ENCODE peak calls at places on chromosomes 3 and 15, in five cellular contexts. One of them, this sample, is unnamed.
A peak's percentile ranks its signal among the peaks of the same experiment; 100 is the strongest.

GRCh38 chr3:111588527-111588926 is 6.6 kb downstream of the ZBED2 start:
- DNase-seq in IMR-90: peak; percentile 35
- DNase-seq in H9: no peak
- DNase-seq in mesendoderm: no peak
- DNase-seq in mesenchymal stem cell: no peak
- DNase-seq in this sample: no peak

GRCh38 chr3:60081381-60082095 is 1031.7 kb upstream of the CFAP20DC start:
- DNase-seq in mesendoderm: no peak
- DNase-seq in H9: no peak
- DNase-seq in mesenchymal stem cell: no peak
- DNase-seq in IMR-90: no peak
- DNase-seq in this sample: no peak

GRCh38 chr3:20832963-20833362 is 647.0 kb upstream of the SGO1 start:
- DNase-seq in H9: no peak
- DNase-seq in mesendoderm: no peak
- DNase-seq in mesenchymal stem cell: no peak
- DNase-seq in IMR-90: no peak
- DNase-seq in this sample: no peak

GRCh38 chr15:40441736-40442531 is 1.2 kb downstream of the BAHD1 start:
- DNase-seq in mesenchymal stem cell: no peak
- DNase-seq in H9: no peak
- DNase-seq in mesendoderm: no peak
- DNase-seq in IMR-90: no peak
- DNase-seq in this sample: no peak

GRCh38 chr3:74897006-74897405 is 282.5 kb upstream of the CNTN3 start:
- DNase-seq in mesendoderm: peak; percentile 52
- DNase-seq in mesenchymal stem cell: no peak
- DNase-seq in IMR-90: no peak
- DNase-seq in H9: no peak
- DNase-seq in this sample: no peak

GRCh38 chr15:89376441-89376840 is 41.8 kb upstream of the POLG start:
- DNase-seq in mesenchymal stem cell: no peak
- DNase-seq in IMR-90: no peak
- DNase-seq in mesendoderm: no peak
- DNase-seq in H9: no peak
- DNase-seq in this sample: no peak

GRCh38 chr15:40338921-40339620 is 1.7 kb downstream of the CCDC9B start:
- DNase-seq in mesenchymal stem cell: peak; percentile 93
- DNase-seq in IMR-90: peak; percentile 93
- DNase-seq in H9: no peak
- DNase-seq in mesendoderm: peak; percentile 73
- DNase-seq in this sample: no peak

GRCh38 chr3:69082805-69083204 is 1.9 kb upstream of the ARL6IP5 start:
- DNase-seq in H9: no peak
- DNase-seq in mesendoderm: no peak
- DNase-seq in IMR-90: peak; percentile 83
- DNase-seq in mesenchymal stem cell: peak; percentile 90
- DNase-seq in this sample: no peak

GRCh38 chr3:134879991-134880390 is 84.9 kb downstream of the EPHB1 start:
- DNase-seq in H9: no peak
- DNase-seq in mesendoderm: no peak
- DNase-seq in IMR-90: no peak
- DNase-seq in mesenchymal stem cell: no peak
- DNase-seq in this sample: no peak

GRCh38 chr15:78873796-78874761 is 1.4 kb downstream of the MORF4L1 start:
- DNase-seq in mesendoderm: peak; percentile 40
- DNase-seq in H9: no peak
- DNase-seq in mesenchymal stem cell: peak; percentile 51
- DNase-seq in IMR-90: peak; percentile 22
- DNase-seq in this sample: no peak

GRCh38 chr3:146308682-146309081 is 57.8 kb upstream of the PLSCR4 start:
- DNase-seq in mesendoderm: peak; percentile 18
- DNase-seq in mesenchymal stem cell: peak; percentile 35
- DNase-seq in IMR-90: peak; percentile 85
- DNase-seq in H9: no peak
- DNase-seq in this sample: no peak

GRCh38 chr3:156551746-156552145 is 3.2 kb downstream of the SSR3 start:
- DNase-seq in H9: no peak
- DNase-seq in mesendoderm: peak; percentile 60
- DNase-seq in mesenchymal stem cell: peak; percentile 59
- DNase-seq in IMR-90: peak; percentile 89
- DNase-seq in this sample: no peak

GRCh38 chr15:50879016-50879415 is 29.5 kb upstream of the AP4E1 start:
- DNase-seq in IMR-90: no peak
- DNase-seq in H9: no peak
- DNase-seq in mesenchymal stem cell: no peak
- DNase-seq in mesendoderm: no peak
- DNase-seq in this sample: no peak

GRCh38 chr3:129984124-129984523 is 9.6 kb downstream of the TRH start:
- DNase-seq in H9: peak; percentile 35
- DNase-seq in mesendoderm: peak; percentile 38
- DNase-seq in mesenchymal stem cell: peak; percentile 6
- DNase-seq in IMR-90: no peak
- DNase-seq in this sample: no peak

GRCh38 chr3:131794766-131795381 is 239.9 kb downstream of the CPNE4 start:
- DNase-seq in mesenchymal stem cell: peak; percentile 58
- DNase-seq in IMR-90: peak; percentile 52
- DNase-seq in H9: peak; percentile 54
- DNase-seq in mesendoderm: peak; percentile 76
- DNase-seq in this sample: peak; percentile 51

GRCh38 chr3:133531981-133532380 is 41.5 kb upstream of the CDV3 start:
- DNase-seq in IMR-90: peak; percentile 96
- DNase-seq in mesenchymal stem cell: peak; percentile 76
- DNase-seq in mesendoderm: no peak
- DNase-seq in H9: no peak
- DNase-seq in this sample: no peak

GRCh38 chr3:164550857-164551256 is 527.4 kb downstream of the SI start:
- DNase-seq in mesenchymal stem cell: peak; percentile 4
- DNase-seq in mesendoderm: peak; percentile 38
- DNase-seq in IMR-90: no peak
- DNase-seq in H9: no peak
- DNase-seq in this sample: no peak

GRCh38 chr3:100042144-100042543 is 72.2 kb downstream of the FILIP1L start:
- DNase-seq in mesendoderm: no peak
- DNase-seq in IMR-90: peak; percentile 93
- DNase-seq in H9: no peak
- DNase-seq in mesenchymal stem cell: peak; percentile 78
- DNase-seq in this sample: no peak

GRCh38 chr3:126888186-126888760 is 94.6 kb upstream of the PLXNA1 start:
- DNase-seq in mesenchymal stem cell: no peak
- DNase-seq in IMR-90: no peak
- DNase-seq in H9: no peak
- DNase-seq in mesendoderm: peak; percentile 82
- DNase-seq in this sample: no peak

GRCh38 chr3:29655016-29655415 is 374.1 kb downstream of the RBMS3 start:
- DNase-seq in H9: no peak
- DNase-seq in mesendoderm: peak; percentile 40
- DNase-seq in IMR-90: no peak
- DNase-seq in mesenchymal stem cell: no peak
- DNase-seq in this sample: peak; percentile 18

GRCh38 chr3:58305882-58306661 is at the start of the genes HTD2 and RPP14:
- DNase-seq in mesendoderm: peak; percentile 98
- DNase-seq in mesenchymal stem cell: peak; percentile 97
- DNase-seq in H9: peak; percentile 96
- DNase-seq in IMR-90: peak; percentile 97
- DNase-seq in this sample: peak; percentile 96

GRCh38 chr3:112199622-112200316 is 66.7 kb upstream of the GCSAM start:
- DNase-seq in mesendoderm: no peak
- DNase-seq in IMR-90: peak; percentile 6
- DNase-seq in H9: no peak
- DNase-seq in mesenchymal stem cell: no peak
- DNase-seq in this sample: no peak

GRCh38 chr3:188348445-188349244 is 194.7 kb downstream of the LPP start:
- DNase-seq in mesenchymal stem cell: peak; percentile 86
- DNase-seq in mesendoderm: peak; percentile 46
- DNase-seq in H9: no peak
- DNase-seq in IMR-90: peak; percentile 85
- DNase-seq in this sample: no peak

GRCh38 chr15:45442497-45443135 is 64.3 kb upstream of the GATM start:
- DNase-seq in mesenchymal stem cell: peak; percentile 30
- DNase-seq in IMR-90: peak; percentile 78
- DNase-seq in H9: peak; percentile 40
- DNase-seq in mesendoderm: no peak
- DNase-seq in this sample: no peak

GRCh38 chr15:85973584-85974347 is 105.9 kb upstream of the AGBL1 start:
- DNase-seq in IMR-90: no peak
- DNase-seq in H9: peak; percentile 39
- DNase-seq in mesenchymal stem cell: no peak
- DNase-seq in mesendoderm: peak; percentile 67
- DNase-seq in this sample: peak; percentile 23

GRCh38 chr15:101206173-101206572 is 45.7 kb downstream of the CHSY1 start:
- DNase-seq in IMR-90: peak; percentile 95
- DNase-seq in H9: no peak
- DNase-seq in mesendoderm: no peak
- DNase-seq in mesenchymal stem cell: peak; percentile 89
- DNase-seq in this sample: no peak

GRCh38 chr3:59300727-59301134 is 250.9 kb upstream of the CFAP20DC start:
- DNase-seq in H9: no peak
- DNase-seq in IMR-90: peak; percentile 16
- DNase-seq in mesendoderm: no peak
- DNase-seq in mesenchymal stem cell: peak; percentile 18
- DNase-seq in this sample: no peak

GRCh38 chr15:38829086-38829485 is 264.5 kb upstream of the RASGRP1 start:
- DNase-seq in IMR-90: no peak
- DNase-seq in mesenchymal stem cell: no peak
- DNase-seq in mesendoderm: no peak
- DNase-seq in H9: no peak
- DNase-seq in this sample: no peak

GRCh38 chr3:58041826-58042324 is 33.7 kb downstream of the FLNB start:
- DNase-seq in H9: no peak
- DNase-seq in mesenchymal stem cell: peak; percentile 80
- DNase-seq in IMR-90: peak; percentile 90
- DNase-seq in mesendoderm: no peak
- DNase-seq in this sample: no peak

GRCh38 chr3:184559336-184559735 is 2.2 kb upstream of the EPHB3 start:
- DNase-seq in H9: no peak
- DNase-seq in mesendoderm: no peak
- DNase-seq in IMR-90: no peak
- DNase-seq in mesenchymal stem cell: no peak
- DNase-seq in this sample: no peak

GRCh38 chr3:24829011-24829581 is 334.4 kb upstream of the THRB start:
- DNase-seq in mesenchymal stem cell: peak; percentile 10
- DNase-seq in IMR-90: no peak
- DNase-seq in mesendoderm: peak; percentile 49
- DNase-seq in H9: peak; percentile 66
- DNase-seq in this sample: peak; percentile 48

GRCh38 chr15:67189326-67190051 is 65.0 kb downstream of the AAGAB start:
- DNase-seq in mesendoderm: no peak
- DNase-seq in H9: no peak
- DNase-seq in IMR-90: peak; percentile 10
- DNase-seq in mesenchymal stem cell: no peak
- DNase-seq in this sample: no peak
- H4K8ac ChIP-seq in mesendoderm: no peak overlapping the region
- H4K8ac ChIP-seq in H9: no peak overlapping the region
- H4K8ac ChIP-seq in IMR-90: peak overlapping the region; percentile 61
- H4K8ac ChIP-seq in mesenchymal stem cell: no peak overlapping the region
- H4K8ac ChIP-seq in this sample: no peak overlapping the region

GRCh38 chr15:23437673-23438072 is 9.4 kb downstream of the GOLGA6L2 start:
- DNase-seq in IMR-90: no peak
- DNase-seq in mesenchymal stem cell: no peak
- DNase-seq in H9: no peak
- DNase-seq in mesendoderm: no peak
- DNase-seq in this sample: no peak

GRCh38 chr15:23438816-23439466 is 8.1 kb downstream of the GOLGA6L2 start:
- DNase-seq in H9: no peak
- DNase-seq in mesendoderm: no peak
- DNase-seq in mesenchymal stem cell: no peak
- DNase-seq in IMR-90: no peak
- DNase-seq in this sample: no peak

GRCh38 chr15:23441204-23441603 is 5.8 kb downstream of the GOLGA6L2 start:
- DNase-seq in IMR-90: no peak
- DNase-seq in mesenchymal stem cell: no peak
- DNase-seq in mesendoderm: no peak
- DNase-seq in H9: no peak
- DNase-seq in this sample: no peak

GRCh38 chr15:23439513-23439912 is 7.5 kb downstream of the GOLGA6L2 start:
- DNase-seq in IMR-90: no peak
- DNase-seq in mesendoderm: no peak
- DNase-seq in H9: no peak
- DNase-seq in mesenchymal stem cell: no peak
- DNase-seq in this sample: no peak

GRCh38 chr15:23440596-23440995 is 6.4 kb downstream of the GOLGA6L2 start:
- DNase-seq in mesenchymal stem cell: no peak
- DNase-seq in IMR-90: no peak
- DNase-seq in H9: no peak
- DNase-seq in mesendoderm: no peak
- DNase-seq in this sample: no peak
- H4K8ac ChIP-seq in mesenchymal stem cell: no peak overlapping the region
- H4K8ac ChIP-seq in IMR-90: no peak overlapping the region
- H4K8ac ChIP-seq in H9: no peak overlapping the region
- H4K8ac ChIP-seq in mesendoderm: no peak overlapping the region
- H4K8ac ChIP-seq in this sample: no peak overlapping the region

DNA sequence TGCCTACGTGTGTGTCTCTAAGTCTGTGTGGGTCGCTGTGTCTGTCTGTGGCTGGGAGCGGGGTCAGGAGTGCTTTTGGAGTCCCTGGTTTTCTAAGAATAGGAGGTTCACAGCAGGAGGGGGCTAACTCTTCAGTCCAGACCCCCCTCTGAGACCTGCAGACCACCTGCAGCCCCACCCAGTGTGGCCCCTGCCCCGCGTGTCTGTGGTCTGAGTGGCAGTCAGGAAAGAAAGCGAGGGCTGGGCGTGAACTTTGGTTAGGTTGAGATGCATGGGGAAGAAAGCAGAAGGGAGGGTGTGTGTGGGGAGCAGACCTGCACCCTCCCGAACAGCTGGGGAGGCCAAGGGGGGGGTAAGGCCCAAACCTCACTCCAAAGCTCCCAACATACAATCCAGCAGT is 144.9 kb upstream of the TPM1 start:
- DNase-seq in IMR-90: no peak
- DNase-seq in H9: no peak
- DNase-seq in mesenchymal stem cell: no peak
- DNase-seq in mesendoderm: no peak
- DNase-seq in this sample: no peak
- H4K8ac ChIP-seq in IMR-90: peak overlapping the region; percentile 96
- H4K8ac ChIP-seq in H9: no peak overlapping the region
- H4K8ac ChIP-seq in mesenchymal stem cell: peak overlapping the region; percentile 84
- H4K8ac ChIP-seq in mesendoderm: no peak overlapping the region
- H4K8ac ChIP-seq in this sample: no peak overlapping the region

DNA sequence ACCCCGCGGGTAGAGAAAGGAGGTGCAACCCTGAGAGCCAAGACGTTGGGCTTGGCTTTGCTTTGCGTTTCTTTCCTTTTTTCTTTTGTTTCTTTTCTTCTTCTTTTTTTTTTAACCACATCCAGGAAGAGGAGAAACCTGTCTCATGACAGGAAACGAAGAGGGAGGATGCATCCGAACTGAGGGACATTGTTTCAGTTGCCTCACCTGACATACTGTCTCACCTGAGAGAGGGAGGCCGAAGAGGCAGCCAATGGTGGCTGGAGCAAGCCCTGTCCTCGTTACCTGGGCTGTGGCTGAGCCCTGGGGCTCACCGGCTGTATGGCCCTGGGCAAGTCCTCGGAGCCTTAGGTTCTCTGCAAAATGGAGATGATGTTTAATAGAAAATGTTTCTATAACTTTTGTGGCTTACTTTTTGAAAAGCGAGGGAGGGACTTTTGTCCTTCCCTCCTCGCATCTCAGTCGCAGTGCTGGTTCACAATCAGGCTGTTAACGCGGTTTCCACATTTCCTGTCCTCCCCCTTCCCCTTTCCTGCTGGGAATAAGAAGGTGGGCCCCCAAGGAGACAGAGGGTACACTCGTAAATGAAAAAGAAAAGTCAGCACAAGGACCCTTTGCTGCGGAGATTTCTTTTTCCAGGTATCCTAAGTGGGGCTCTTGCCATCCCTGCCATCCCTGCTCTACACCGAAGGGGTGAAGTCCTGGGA is 29.4 kb downstream of the ARHGAP31 start:
- DNase-seq in mesendoderm: peak; percentile 79
- DNase-seq in IMR-90: no peak
- DNase-seq in mesenchymal stem cell: no peak
- DNase-seq in H9: peak; percentile 68
- DNase-seq in this sample: no peak
- H4K8ac ChIP-seq in mesendoderm: no peak overlapping the region
- H4K8ac ChIP-seq in IMR-90: peak overlapping the region; percentile 86
- H4K8ac ChIP-seq in mesenchymal stem cell: peak overlapping the region; percentile 99
- H4K8ac ChIP-seq in H9: no peak overlapping the region
- H4K8ac ChIP-seq in this sample: no peak overlapping the region